ENCODE peak calls at places on chromosomes 5 and 9, in four cellular contexts. One of them, this sample, is unnamed.

GRCh38 chr5:54080833-54081232 is 229.5 kb downstream of the ARL15 start:
- DNase-seq in GM12878: no peak
- DNase-seq in HepG2: no peak
- DNase-seq in H1: no peak
- DNase-seq in this sample: no peak

GRCh38 chr5:149455889-149456409 is 76.9 kb upstream of the IL17B start:
- DNase-seq in GM12878: no peak
- DNase-seq in HepG2: peak; percentile 73
- DNase-seq in H1: no peak
- DNase-seq in this sample: no peak

GRCh38 chr9:112789493-112789892 is 38.9 kb downstream of the SNX30 start:
- DNase-seq in GM12878: no peak
- DNase-seq in HepG2: no peak
- DNase-seq in H1: no peak
- DNase-seq in this sample: no peak

GRCh38 chr9:20781086-20781485 is 97.0 kb downstream of the FOCAD start:
- DNase-seq in GM12878: no peak
- DNase-seq in HepG2: peak; percentile 72
- DNase-seq in H1: no peak
- DNase-seq in this sample: no peak

GRCh38 chr9:124695280-124695890 is 75.7 kb downstream of the NR6A1 start:
- DNase-seq in GM12878: no peak
- DNase-seq in HepG2: no peak
- DNase-seq in H1: no peak
- DNase-seq in this sample: no peak

GRCh38 chr9:133130721-133131244 is 9.7 kb upstream of the RALGDS start:
- DNase-seq in GM12878: no peak
- DNase-seq in HepG2: no peak
- DNase-seq in H1: no peak
- DNase-seq in this sample: no peak

GRCh38 chr5:41748631-41749030 is 121.6 kb downstream of the OXCT1 start:
- DNase-seq in GM12878: peak; percentile 77
- DNase-seq in HepG2: no peak
- DNase-seq in H1: no peak
- DNase-seq in this sample: no peak

GRCh38 chr9:91896513-91897121 is 53.4 kb downstream of the ROR2 start:
- DNase-seq in GM12878: no peak
- DNase-seq in HepG2: no peak
- DNase-seq in H1: no peak
- DNase-seq in this sample: no peak

GRCh38 chr9:130290353-130291181 is 25.0 kb downstream of the HMCN2 start:
- DNase-seq in GM12878: no peak
- DNase-seq in HepG2: no peak
- DNase-seq in H1: no peak
- DNase-seq in this sample: no peak

DNA sequence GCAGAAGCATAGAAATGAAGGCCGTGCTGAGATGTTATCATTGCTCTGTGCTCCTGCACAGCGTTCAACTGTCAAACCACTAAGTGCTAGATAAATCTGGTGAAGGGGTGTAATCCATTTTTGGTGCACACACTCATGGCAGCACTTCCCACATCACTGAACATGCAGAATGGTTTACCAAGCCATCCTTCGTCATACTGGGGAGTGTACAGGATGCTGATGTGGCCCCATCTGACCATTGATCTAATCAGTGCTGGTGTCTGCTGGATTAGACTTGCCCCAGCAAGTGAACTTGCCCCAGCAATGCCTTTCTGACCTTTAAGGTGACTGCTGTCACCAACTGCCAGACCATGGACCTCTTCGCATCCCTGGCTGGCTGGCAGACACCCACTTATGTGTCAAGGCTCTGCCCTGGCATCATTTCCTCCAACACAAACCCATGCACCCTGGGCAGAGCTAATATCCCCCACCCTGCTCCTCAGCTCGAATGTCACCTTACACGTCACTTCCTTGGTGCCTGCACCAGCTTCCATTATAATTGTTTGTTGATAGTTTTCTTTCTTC is 4.2 kb upstream of the SEMA4D start:
- DNase-seq in GM12878: no peak
- DNase-seq in HepG2: no peak
- DNase-seq in H1: no peak
- DNase-seq in this sample: no peak
- H3K4me3 ChIP-seq in GM12878: no peak overlapping the region
- H3K4me3 ChIP-seq in HepG2: no peak overlapping the region
- H3K4me3 ChIP-seq in H1: no peak overlapping the region
- H3K4me3 ChIP-seq in this sample: no peak overlapping the region

GRCh38 chr5:85441853-85442252 is 1057.2 kb upstream of the EDIL3 start:
- DNase-seq in GM12878: no peak
- DNase-seq in HepG2: no peak
- DNase-seq in H1: no peak
- DNase-seq in this sample: no peak

GRCh38 chr5:85441138-85441537 is 1056.5 kb upstream of the EDIL3 start:
- DNase-seq in GM12878: no peak
- DNase-seq in HepG2: no peak
- DNase-seq in H1: no peak
- DNase-seq in this sample: no peak
- TF ChIP-seq ZNF274 in GM12878: no peak
- TF ChIP-seq ZNF274 in HepG2: no peak
- TF ChIP-seq ZNF274 in H1: no peak
- TF ChIP-seq ZNF274 in this sample: no peak

DNA sequence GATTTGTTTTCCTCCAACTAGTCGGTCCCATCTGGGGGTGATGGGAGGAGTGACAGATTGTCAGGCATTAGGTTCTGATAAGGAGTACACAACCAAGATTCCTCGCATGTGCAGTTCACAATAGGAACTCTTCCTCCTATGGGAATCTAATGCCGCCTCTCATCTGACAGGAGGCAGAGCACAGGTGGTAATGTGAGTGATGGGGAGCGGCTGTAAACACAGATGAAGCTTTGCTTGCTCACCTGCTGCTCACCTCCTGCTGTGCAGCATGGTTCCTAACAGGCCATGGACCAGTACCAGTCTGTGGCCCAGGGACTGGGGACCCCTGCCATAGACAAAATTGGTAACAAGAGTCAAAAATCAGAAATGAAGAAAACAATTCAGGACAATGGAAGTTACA is 173.3 kb upstream of the HMHB1 start:
- DNase-seq in GM12878: no peak
- DNase-seq in HepG2: no peak
- DNase-seq in H1: no peak
- DNase-seq in this sample: no peak
- TF ChIP-seq SUZ12 in GM12878: no peak
- TF ChIP-seq SUZ12 in HepG2: no peak
- TF ChIP-seq SUZ12 in H1: no peak
- TF ChIP-seq SUZ12 in this sample: no peak

GRCh38 chr5:72300590-72301339 is 19.3 kb downstream of the MRPS27 start:
- DNase-seq in GM12878: no peak
- DNase-seq in HepG2: no peak
- DNase-seq in H1: no peak
- DNase-seq in this sample: no peak
- H3K4me3 ChIP-seq in GM12878: no peak overlapping the region
- H3K4me3 ChIP-seq in HepG2: no peak overlapping the region
- H3K4me3 ChIP-seq in H1: no peak overlapping the region
- H3K4me3 ChIP-seq in this sample: no peak overlapping the region

DNA sequence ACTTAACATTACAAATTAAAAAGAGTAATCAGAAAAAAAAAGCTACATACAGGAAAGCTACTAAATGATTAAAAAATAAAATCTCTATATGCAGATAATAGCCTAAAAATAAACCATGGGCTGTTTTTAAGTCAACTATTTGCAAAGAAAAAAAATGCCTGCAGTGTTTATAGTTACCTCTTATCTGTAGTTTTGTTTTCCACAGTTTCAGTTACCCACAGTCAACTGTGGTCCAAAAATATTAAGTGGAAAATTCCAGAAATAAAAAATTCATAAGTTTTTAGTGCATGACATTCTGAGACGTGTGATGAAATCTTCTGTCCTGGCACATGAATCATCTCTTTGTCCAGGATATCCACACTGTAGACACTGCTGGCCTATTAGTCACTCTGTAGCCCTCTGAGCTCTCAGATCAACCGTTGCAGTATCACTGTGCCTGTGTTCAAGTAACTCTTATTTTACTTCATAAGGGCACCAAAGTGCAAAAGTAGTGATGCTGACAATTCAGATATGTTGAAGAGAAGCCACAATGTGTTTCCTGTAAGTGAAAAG is 59.2 kb downstream of the PRELID2 start:
- DNase-seq in GM12878: no peak
- DNase-seq in HepG2: peak; percentile 83
- DNase-seq in H1: no peak
- DNase-seq in this sample: no peak
- TF ChIP-seq ZNF274 in GM12878: no peak
- TF ChIP-seq ZNF274 in HepG2: no peak
- TF ChIP-seq ZNF274 in H1: no peak
- TF ChIP-seq ZNF274 in this sample: no peak

This sample was measured in NT2/D1.